ENCODE peak calls at places on chromosomes 1 and 21, in four cellular contexts. One of them, this sample, is unnamed.

GRCh38 chr1:192439373-192440025 is 122.7 kb downstream of the RGS21 start:
- DNase-seq in amniotic stem cell: peak
- DNase-seq in T-cell: no peak
- DNase-seq in H54: peak
- DNase-seq in this sample: peak

GRCh38 chr1:70143052-70143659 is 62.2 kb downstream of the LRRC40 start:
- DNase-seq in amniotic stem cell: peak
- DNase-seq in H54: no peak
- DNase-seq in T-cell: no peak
- DNase-seq in this sample: no peak

GRCh38 chr21:46376856-46377453 is 53.0 kb downstream of the PCNT start:
- DNase-seq in amniotic stem cell: no peak
- DNase-seq in T-cell: no peak
- DNase-seq in H54: no peak
- DNase-seq in this sample: peak

GRCh38 chr1:230104395-230105244 is 37.6 kb downstream of the GALNT2 start:
- DNase-seq in T-cell: peak
- DNase-seq in H54: peak
- DNase-seq in amniotic stem cell: peak
- DNase-seq in this sample: peak

GRCh38 chr1:100995196-100995983 is 30.2 kb downstream of the DPH5 start:
- DNase-seq in T-cell: no peak
- DNase-seq in H54: no peak
- DNase-seq in amniotic stem cell: no peak
- DNase-seq in this sample: peak

GRCh38 chr1:86335906-86336305 is 60.2 kb downstream of the ODF2L start:
- DNase-seq in T-cell: no peak
- DNase-seq in H54: no peak
- DNase-seq in amniotic stem cell: no peak
- DNase-seq in this sample: no peak

GRCh38 chr1:19645544-19646252 is 1.6 kb downstream of the NBL1 start:
- DNase-seq in T-cell: no peak
- DNase-seq in amniotic stem cell: no peak
- DNase-seq in H54: no peak
- DNase-seq in this sample: peak

GRCh38 chr1:6603851-6604558 is 1.3 kb upstream of the KLHL21 start:
- DNase-seq in amniotic stem cell: no peak
- DNase-seq in T-cell: no peak
- DNase-seq in H54: no peak
- DNase-seq in this sample: peak

GRCh38 chr1:21499283-21499945 is 9.8 kb upstream of the ALPL start:
- DNase-seq in amniotic stem cell: no peak
- DNase-seq in H54: no peak
- DNase-seq in T-cell: no peak
- DNase-seq in this sample: no peak

GRCh38 chr21:16419188-16419874 is 689.5 kb downstream of the USP25 start:
- DNase-seq in H54: no peak
- DNase-seq in T-cell: no peak
- DNase-seq in amniotic stem cell: no peak
- DNase-seq in this sample: peak

GRCh38 chr1:1157914-1158710 is 15.6 kb upstream of the TTLL10 start:
- DNase-seq in H54: peak
- DNase-seq in T-cell: peak
- DNase-seq in amniotic stem cell: no peak
- DNase-seq in this sample: peak

GRCh38 chr1:155847823-155848529 is 9.0 kb downstream of the GON4L start:
- DNase-seq in T-cell: no peak
- DNase-seq in amniotic stem cell: no peak
- DNase-seq in H54: no peak
- DNase-seq in this sample: peak

GRCh38 chr1:165903672-165904071 is 76.3 kb downstream of the UCK2 start:
- DNase-seq in T-cell: no peak
- DNase-seq in amniotic stem cell: no peak
- DNase-seq in H54: no peak
- DNase-seq in this sample: peak

GRCh38 chr1:87956072-87956471 is 627.4 kb downstream of the LMO4 start:
- DNase-seq in T-cell: no peak
- DNase-seq in H54: peak
- DNase-seq in amniotic stem cell: peak
- DNase-seq in this sample: no peak

GRCh38 chr1:6465461-6466005 is 440 bp downstream of the TNFRSF25 start:
- DNase-seq in H54: no peak
- DNase-seq in amniotic stem cell: no peak
- DNase-seq in T-cell: peak
- DNase-seq in this sample: no peak

This sample was measured in lung microvascular endothelial cell.